ENCODE peak calls at places on chromosomes 16 and 17, in eight cellular contexts. One of them, this sample, is unnamed.

GRCh38 chr17:57484826-57485565 is 228.7 kb downstream of the MSI2 start:
- DNase-seq in anterior cingulate cortex: no peak
- DNase-seq in NCI-H1436: no peak
- DNase-seq in T-helper 2 cell: no peak
- DNase-seq in left ventricle myocardium inferior: no peak
- DNase-seq in amniotic stem cell: no peak
- DNase-seq in lower lobe of right lung: no peak
- DNase-seq in IMR-90: no peak
- DNase-seq in this sample: no peak

GRCh38 chr16:79316004-79316458 is 284.5 kb downstream of the MAF start:
- DNase-seq in anterior cingulate cortex: no peak
- DNase-seq in NCI-H1436: no peak
- DNase-seq in T-helper 2 cell: no peak
- DNase-seq in left ventricle myocardium inferior: no peak
- DNase-seq in amniotic stem cell: no peak
- DNase-seq in lower lobe of right lung: no peak
- DNase-seq in IMR-90: no peak
- DNase-seq in this sample: no peak

GRCh38 chr17:75826561-75827290 is 17.5 kb downstream of the UNC13D start:
- DNase-seq in anterior cingulate cortex: no peak
- DNase-seq in NCI-H1436: no peak
- DNase-seq in T-helper 2 cell: no peak
- DNase-seq in left ventricle myocardium inferior: no peak
- DNase-seq in amniotic stem cell: no peak
- DNase-seq in lower lobe of right lung: no peak
- DNase-seq in IMR-90: no peak
- DNase-seq in this sample: no peak

GRCh38 chr16:10594312-10594950 is 14.0 kb upstream of the EMP2 start:
- DNase-seq in anterior cingulate cortex: no peak
- DNase-seq in NCI-H1436: no peak
- DNase-seq in T-helper 2 cell: no peak
- DNase-seq in left ventricle myocardium inferior: no peak
- DNase-seq in amniotic stem cell: no peak
- DNase-seq in lower lobe of right lung: peak; percentile 78
- DNase-seq in IMR-90: no peak
- DNase-seq in this sample: no peak

GRCh38 chr17:15954222-15954621 is 9.3 kb downstream of the ADORA2B start:
- DNase-seq in anterior cingulate cortex: no peak
- DNase-seq in NCI-H1436: no peak
- DNase-seq in T-helper 2 cell: no peak
- DNase-seq in left ventricle myocardium inferior: no peak
- DNase-seq in amniotic stem cell: peak; percentile 71
- DNase-seq in lower lobe of right lung: no peak
- DNase-seq in IMR-90: peak; percentile 90
- DNase-seq in this sample: peak; percentile 8

GRCh38 chr17:47895254-47895855 is 681 bp upstream of the SP2 start:
- DNase-seq in anterior cingulate cortex: no peak
- DNase-seq in NCI-H1436: no peak
- DNase-seq in T-helper 2 cell: no peak
- DNase-seq in left ventricle myocardium inferior: no peak
- DNase-seq in amniotic stem cell: no peak
- DNase-seq in lower lobe of right lung: peak; percentile 67
- DNase-seq in IMR-90: peak; percentile 17
- DNase-seq in this sample: no peak

GRCh38 chr16:2042171-2042570 is 5.5 kb downstream of the NTHL1 start:
- DNase-seq in anterior cingulate cortex: no peak
- DNase-seq in NCI-H1436: peak; percentile 73
- DNase-seq in T-helper 2 cell: no peak
- DNase-seq in left ventricle myocardium inferior: peak; percentile 78
- DNase-seq in amniotic stem cell: no peak
- DNase-seq in lower lobe of right lung: peak; percentile 90
- DNase-seq in IMR-90: no peak
- DNase-seq in this sample: no peak

GRCh38 chr17:82805823-82806222 is 34.0 kb downstream of the ZNF750 start:
- DNase-seq in anterior cingulate cortex: no peak
- DNase-seq in NCI-H1436: no peak
- DNase-seq in T-helper 2 cell: no peak
- DNase-seq in left ventricle myocardium inferior: no peak
- DNase-seq in amniotic stem cell: no peak
- DNase-seq in lower lobe of right lung: no peak
- DNase-seq in IMR-90: no peak
- DNase-seq in this sample: no peak

GRCh38 chr16:19367335-19367734 is 50.3 kb upstream of the TMC5 start:
- DNase-seq in anterior cingulate cortex: no peak
- DNase-seq in NCI-H1436: no peak
- DNase-seq in T-helper 2 cell: no peak
- DNase-seq in left ventricle myocardium inferior: no peak
- DNase-seq in amniotic stem cell: no peak
- DNase-seq in lower lobe of right lung: no peak
- DNase-seq in IMR-90: no peak
- DNase-seq in this sample: no peak

GRCh38 chr16:24984101-24984500 is 31.1 kb downstream of the ARHGAP17 start:
- DNase-seq in anterior cingulate cortex: no peak
- DNase-seq in NCI-H1436: no peak
- DNase-seq in T-helper 2 cell: no peak
- DNase-seq in left ventricle myocardium inferior: no peak
- DNase-seq in amniotic stem cell: no peak
- DNase-seq in lower lobe of right lung: no peak
- DNase-seq in IMR-90: no peak
- DNase-seq in this sample: no peak

GRCh38 chr17:29616300-29617048 is 6.2 kb downstream of the CORO6 start:
- DNase-seq in anterior cingulate cortex: no peak
- DNase-seq in NCI-H1436: no peak
- DNase-seq in T-helper 2 cell: no peak
- DNase-seq in left ventricle myocardium inferior: no peak
- DNase-seq in amniotic stem cell: no peak
- DNase-seq in lower lobe of right lung: no peak
- DNase-seq in IMR-90: no peak
- DNase-seq in this sample: no peak

GRCh38 chr17:7589204-7589868 is 558 bp downstream of the SOX15 start:
- DNase-seq in anterior cingulate cortex: peak; percentile 54
- DNase-seq in NCI-H1436: no peak
- DNase-seq in T-helper 2 cell: peak; percentile 29
- DNase-seq in left ventricle myocardium inferior: peak; percentile 87
- DNase-seq in amniotic stem cell: peak; percentile 61
- DNase-seq in lower lobe of right lung: peak; percentile 90
- DNase-seq in IMR-90: peak; percentile 83
- DNase-seq in this sample: peak; percentile 95

GRCh38 chr16:79492036-79492435 is 108.5 kb downstream of the MAF start:
- DNase-seq in anterior cingulate cortex: no peak
- DNase-seq in NCI-H1436: no peak
- DNase-seq in T-helper 2 cell: no peak
- DNase-seq in left ventricle myocardium inferior: no peak
- DNase-seq in amniotic stem cell: no peak
- DNase-seq in lower lobe of right lung: no peak
- DNase-seq in IMR-90: no peak
- DNase-seq in this sample: no peak

GRCh38 chr16:30934827-30935557 is 11.6 kb downstream of the FBXL19 start:
- DNase-seq in anterior cingulate cortex: no peak
- DNase-seq in NCI-H1436: peak; percentile 14
- DNase-seq in T-helper 2 cell: no peak
- DNase-seq in left ventricle myocardium inferior: no peak
- DNase-seq in amniotic stem cell: no peak
- DNase-seq in lower lobe of right lung: peak; percentile 69
- DNase-seq in IMR-90: peak; percentile 55
- DNase-seq in this sample: no peak

GRCh38 chr17:75059369-75060345 is 12.6 kb downstream of the KCTD2 start:
- DNase-seq in anterior cingulate cortex: no peak
- DNase-seq in NCI-H1436: no peak
- DNase-seq in T-helper 2 cell: no peak
- DNase-seq in left ventricle myocardium inferior: peak; percentile 36
- DNase-seq in amniotic stem cell: peak; percentile 71
- DNase-seq in lower lobe of right lung: no peak
- DNase-seq in IMR-90: peak; percentile 81
- DNase-seq in this sample: no peak

GRCh38 chr17:73625975-73626706 is 18.1 kb downstream of the SDK2 start:
- DNase-seq in anterior cingulate cortex: no peak
- DNase-seq in NCI-H1436: no peak
- DNase-seq in T-helper 2 cell: no peak
- DNase-seq in left ventricle myocardium inferior: peak; percentile 53
- DNase-seq in amniotic stem cell: no peak
- DNase-seq in lower lobe of right lung: no peak
- DNase-seq in IMR-90: no peak
- DNase-seq in this sample: no peak

GRCh38 chr16:53991181-53992056 is 287.5 kb downstream of the FTO start:
- DNase-seq in anterior cingulate cortex: no peak
- DNase-seq in NCI-H1436: no peak
- DNase-seq in T-helper 2 cell: no peak
- DNase-seq in left ventricle myocardium inferior: no peak
- DNase-seq in amniotic stem cell: no peak
- DNase-seq in lower lobe of right lung: peak; percentile 58
- DNase-seq in IMR-90: peak; percentile 75
- DNase-seq in this sample: no peak

GRCh38 chr17:61366715-61367413 is 32.8 kb upstream of the TBX2 start:
- DNase-seq in anterior cingulate cortex: no peak
- DNase-seq in NCI-H1436: no peak
- DNase-seq in T-helper 2 cell: no peak
- DNase-seq in left ventricle myocardium inferior: peak; percentile 72
- DNase-seq in amniotic stem cell: no peak
- DNase-seq in lower lobe of right lung: no peak
- DNase-seq in IMR-90: no peak
- DNase-seq in this sample: no peak

GRCh38 chr17:58527949-58528348 is 13.5 kb upstream of the MTMR4 start:
- DNase-seq in anterior cingulate cortex: peak; percentile 40
- DNase-seq in NCI-H1436: no peak
- DNase-seq in T-helper 2 cell: no peak
- DNase-seq in left ventricle myocardium inferior: no peak
- DNase-seq in amniotic stem cell: no peak
- DNase-seq in lower lobe of right lung: no peak
- DNase-seq in IMR-90: peak; percentile 46
- DNase-seq in this sample: no peak

GRCh38 chr17:56676807-56677206 is 83.3 kb downstream of the NOG start:
- DNase-seq in anterior cingulate cortex: no peak
- DNase-seq in NCI-H1436: no peak
- DNase-seq in T-helper 2 cell: no peak
- DNase-seq in left ventricle myocardium inferior: no peak
- DNase-seq in amniotic stem cell: no peak
- DNase-seq in lower lobe of right lung: no peak
- DNase-seq in IMR-90: no peak
- DNase-seq in this sample: no peak

GRCh38 chr16:89357055-89357454 is 133.3 kb downstream of the ANKRD11 start:
- DNase-seq in anterior cingulate cortex: no peak
- DNase-seq in NCI-H1436: no peak
- DNase-seq in T-helper 2 cell: no peak
- DNase-seq in left ventricle myocardium inferior: no peak
- DNase-seq in amniotic stem cell: no peak
- DNase-seq in lower lobe of right lung: no peak
- DNase-seq in IMR-90: no peak
- DNase-seq in this sample: no peak

GRCh38 chr17:82767041-82767754 is 15.3 kb downstream of the TBCD start:
- DNase-seq in anterior cingulate cortex: no peak
- DNase-seq in NCI-H1436: peak; percentile 24
- DNase-seq in T-helper 2 cell: no peak
- DNase-seq in left ventricle myocardium inferior: no peak
- DNase-seq in amniotic stem cell: no peak
- DNase-seq in lower lobe of right lung: peak; percentile 47
- DNase-seq in IMR-90: peak; percentile 38
- DNase-seq in this sample: no peak

GRCh38 chr17:28912281-28912937 is 9.5 kb upstream of the DHRS13 start:
- DNase-seq in anterior cingulate cortex: no peak
- DNase-seq in NCI-H1436: no peak
- DNase-seq in T-helper 2 cell: no peak
- DNase-seq in left ventricle myocardium inferior: no peak
- DNase-seq in amniotic stem cell: no peak
- DNase-seq in lower lobe of right lung: peak; percentile 50
- DNase-seq in IMR-90: no peak
- DNase-seq in this sample: no peak

GRCh38 chr16:52634101-52634500 is 87.2 kb upstream of the TOX3 start:
- DNase-seq in anterior cingulate cortex: no peak
- DNase-seq in NCI-H1436: no peak
- DNase-seq in T-helper 2 cell: no peak
- DNase-seq in left ventricle myocardium inferior: no peak
- DNase-seq in amniotic stem cell: no peak
- DNase-seq in lower lobe of right lung: no peak
- DNase-seq in IMR-90: no peak
- DNase-seq in this sample: no peak

GRCh38 chr17:64984776-64985521 is 65.7 kb upstream of the LRRC37A3 start:
- DNase-seq in anterior cingulate cortex: no peak
- DNase-seq in NCI-H1436: no peak
- DNase-seq in T-helper 2 cell: peak; percentile 70
- DNase-seq in left ventricle myocardium inferior: no peak
- DNase-seq in amniotic stem cell: no peak
- DNase-seq in lower lobe of right lung: no peak
- DNase-seq in IMR-90: peak; percentile 23
- DNase-seq in this sample: no peak

GRCh38 chr16:14579266-14579665 is 50.8 kb downstream of the PARN start:
- DNase-seq in anterior cingulate cortex: no peak
- DNase-seq in NCI-H1436: no peak
- DNase-seq in T-helper 2 cell: no peak
- DNase-seq in left ventricle myocardium inferior: no peak
- DNase-seq in amniotic stem cell: no peak
- DNase-seq in lower lobe of right lung: no peak
- DNase-seq in IMR-90: no peak
- DNase-seq in this sample: no peak

GRCh38 chr17:42288078-42288984 is at the start of gene STAT5A:
- DNase-seq in anterior cingulate cortex: peak; percentile 13
- DNase-seq in NCI-H1436: peak; percentile 68
- DNase-seq in T-helper 2 cell: peak; percentile 85
- DNase-seq in left ventricle myocardium inferior: peak; percentile 92
- DNase-seq in amniotic stem cell: no peak
- DNase-seq in lower lobe of right lung: peak; percentile 94
- DNase-seq in IMR-90: peak; percentile 69
- DNase-seq in this sample: peak; percentile 98

GRCh38 chr17:82799591-82799990 is 40.2 kb downstream of the ZNF750 start:
- DNase-seq in anterior cingulate cortex: no peak
- DNase-seq in NCI-H1436: no peak
- DNase-seq in T-helper 2 cell: no peak
- DNase-seq in left ventricle myocardium inferior: no peak
- DNase-seq in amniotic stem cell: no peak
- DNase-seq in lower lobe of right lung: no peak
- DNase-seq in IMR-90: no peak
- DNase-seq in this sample: no peak

GRCh38 chr17:82647593-82648164 is 565 bp downstream of the WDR45B start:
- DNase-seq in anterior cingulate cortex: no peak
- DNase-seq in NCI-H1436: no peak
- DNase-seq in T-helper 2 cell: peak; percentile 45
- DNase-seq in left ventricle myocardium inferior: no peak
- DNase-seq in amniotic stem cell: no peak
- DNase-seq in lower lobe of right lung: no peak
- DNase-seq in IMR-90: no peak
- DNase-seq in this sample: no peak

GRCh38 chr17:4849011-4849536 is 15.9 kb downstream of the MINK1 start:
- DNase-seq in anterior cingulate cortex: no peak
- DNase-seq in NCI-H1436: no peak
- DNase-seq in T-helper 2 cell: no peak
- DNase-seq in left ventricle myocardium inferior: no peak
- DNase-seq in amniotic stem cell: peak; percentile 67
- DNase-seq in lower lobe of right lung: no peak
- DNase-seq in IMR-90: no peak
- DNase-seq in this sample: no peak

GRCh38 chr16:82157836-82158235 is 12.2 kb downstream of the MPHOSPH6 start:
- DNase-seq in anterior cingulate cortex: no peak
- DNase-seq in NCI-H1436: no peak
- DNase-seq in T-helper 2 cell: no peak
- DNase-seq in left ventricle myocardium inferior: no peak
- DNase-seq in amniotic stem cell: no peak
- DNase-seq in lower lobe of right lung: no peak
- DNase-seq in IMR-90: no peak
- DNase-seq in this sample: no peak

GRCh38 chr16:88374736-88375135 is 8.0 kb upstream of the ZNF469 start:
- DNase-seq in anterior cingulate cortex: no peak
- DNase-seq in NCI-H1436: no peak
- DNase-seq in T-helper 2 cell: no peak
- DNase-seq in left ventricle myocardium inferior: no peak
- DNase-seq in amniotic stem cell: no peak
- DNase-seq in lower lobe of right lung: peak; percentile 36
- DNase-seq in IMR-90: no peak
- DNase-seq in this sample: no peak

GRCh38 chr17:9363440-9364350 is 211.9 kb downstream of the STX8 start:
- DNase-seq in anterior cingulate cortex: no peak
- DNase-seq in NCI-H1436: peak; percentile 40
- DNase-seq in T-helper 2 cell: no peak
- DNase-seq in left ventricle myocardium inferior: no peak
- DNase-seq in amniotic stem cell: no peak
- DNase-seq in lower lobe of right lung: no peak
- DNase-seq in IMR-90: peak; percentile 72
- DNase-seq in this sample: no peak

GRCh38 chr17:77476920-77477805 is 336.4 kb downstream of the SEC14L1 start:
- DNase-seq in anterior cingulate cortex: no peak
- DNase-seq in NCI-H1436: no peak
- DNase-seq in T-helper 2 cell: no peak
- DNase-seq in left ventricle myocardium inferior: peak; percentile 69
- DNase-seq in amniotic stem cell: peak; percentile 91
- DNase-seq in lower lobe of right lung: no peak
- DNase-seq in IMR-90: peak; percentile 98
- DNase-seq in this sample: no peak